ENCODE peak calls at places on chromosome 18, in six cellular contexts. One of them, this sample, is unnamed.

GRCh38 chr18:49561127-49561376 is 805 bp upstream of the LIPG start:
- DNase-seq in nephron progenitor cell: no peak
- DNase-seq in fibroblast of lung: peak; percentile 33
- DNase-seq in endothelial cell: no peak
- DNase-seq in AG04449: no peak
- DNase-seq in A549: no peak
- DNase-seq in this sample: no peak

GRCh38 chr18:73461780-73462059 is 593.9 kb upstream of the NETO1 start:
- DNase-seq in A549: no peak
- DNase-seq in AG04449: no peak
- DNase-seq in nephron progenitor cell: no peak
- DNase-seq in fibroblast of lung: peak; percentile 45
- DNase-seq in endothelial cell: no peak
- DNase-seq in this sample: no peak

GRCh38 chr18:27198036-27198435 is 12.9 kb upstream of the CHST9 start:
- DNase-seq in A549: no peak
- DNase-seq in AG04449: no peak
- DNase-seq in fibroblast of lung: no peak
- DNase-seq in endothelial cell: no peak
- DNase-seq in nephron progenitor cell: no peak
- DNase-seq in this sample: no peak

GRCh38 chr18:59660976-59661743 is 36.1 kb downstream of the CCBE1 start:
- DNase-seq in AG04449: peak; percentile 80
- DNase-seq in endothelial cell: no peak
- DNase-seq in nephron progenitor cell: no peak
- DNase-seq in A549: no peak
- DNase-seq in fibroblast of lung: peak; percentile 47
- DNase-seq in this sample: no peak

GRCh38 chr18:78979682-78980278 is at the start of gene SALL3:
- DNase-seq in A549: no peak
- DNase-seq in endothelial cell: no peak
- DNase-seq in nephron progenitor cell: peak; percentile 73
- DNase-seq in fibroblast of lung: peak; percentile 60
- DNase-seq in AG04449: no peak
- DNase-seq in this sample: no peak

GRCh38 chr18:33201509-33201926 is 239.0 kb downstream of the CCDC178 start:
- DNase-seq in AG04449: no peak
- DNase-seq in A549: no peak
- DNase-seq in fibroblast of lung: peak; percentile 39
- DNase-seq in nephron progenitor cell: peak; percentile 41
- DNase-seq in endothelial cell: peak; percentile 56
- DNase-seq in this sample: no peak

GRCh38 chr18:28019425-28020108 is 157.4 kb downstream of the CDH2 start:
- DNase-seq in AG04449: no peak
- DNase-seq in fibroblast of lung: peak; percentile 68
- DNase-seq in A549: no peak
- DNase-seq in nephron progenitor cell: no peak
- DNase-seq in endothelial cell: no peak
- DNase-seq in this sample: no peak

GRCh38 chr18:79560861-79561210 is 118.8 kb upstream of the CTDP1 start:
- DNase-seq in AG04449: no peak
- DNase-seq in endothelial cell: no peak
- DNase-seq in fibroblast of lung: no peak
- DNase-seq in A549: no peak
- DNase-seq in nephron progenitor cell: no peak
- DNase-seq in this sample: no peak

GRCh38 chr18:70044626-70045025 is 97.0 kb upstream of the CD226 start:
- DNase-seq in nephron progenitor cell: no peak
- DNase-seq in A549: peak; percentile 55
- DNase-seq in fibroblast of lung: peak; percentile 99
- DNase-seq in endothelial cell: no peak
- DNase-seq in AG04449: peak; percentile 96
- DNase-seq in this sample: no peak

GRCh38 chr18:54918060-54918459 is 41.2 kb downstream of the CCDC68 start:
- DNase-seq in nephron progenitor cell: no peak
- DNase-seq in AG04449: no peak
- DNase-seq in fibroblast of lung: no peak
- DNase-seq in A549: no peak
- DNase-seq in endothelial cell: no peak
- DNase-seq in this sample: no peak

GRCh38 chr18:6022089-6022444 is 126.7 kb upstream of the TMEM200C start:
- DNase-seq in A549: no peak
- DNase-seq in endothelial cell: no peak
- DNase-seq in nephron progenitor cell: no peak
- DNase-seq in fibroblast of lung: peak; percentile 77
- DNase-seq in AG04449: no peak
- DNase-seq in this sample: no peak

GRCh38 chr18:24968233-24968775 is 383.7 kb downstream of the ZNF521 start:
- DNase-seq in endothelial cell: no peak
- DNase-seq in AG04449: peak; percentile 37
- DNase-seq in nephron progenitor cell: no peak
- DNase-seq in fibroblast of lung: peak; percentile 18
- DNase-seq in A549: no peak
- DNase-seq in this sample: no peak

GRCh38 chr18:10476430-10476829 is 22.0 kb downstream of the APCDD1 start:
- DNase-seq in fibroblast of lung: peak; percentile 83
- DNase-seq in endothelial cell: no peak
- DNase-seq in nephron progenitor cell: no peak
- DNase-seq in AG04449: peak; percentile 59
- DNase-seq in A549: no peak
- DNase-seq in this sample: no peak

GRCh38 chr18:11980148-11980554 is 1.2 kb upstream of the IMPA2 start:
- DNase-seq in nephron progenitor cell: no peak
- DNase-seq in fibroblast of lung: no peak
- DNase-seq in A549: peak; percentile 20
- DNase-seq in endothelial cell: no peak
- DNase-seq in AG04449: no peak
- DNase-seq in this sample: no peak

GRCh38 chr18:47260924-47261701 is 9.7 kb upstream of the SKOR2 start:
- DNase-seq in AG04449: no peak
- DNase-seq in A549: no peak
- DNase-seq in fibroblast of lung: no peak
- DNase-seq in endothelial cell: peak; percentile 53
- DNase-seq in nephron progenitor cell: peak; percentile 28
- DNase-seq in this sample: no peak
- TF ChIP-seq CTCF in AG04449: no peak
- TF ChIP-seq CTCF in A549: no peak
- TF ChIP-seq CTCF in fibroblast of lung: no peak
- TF ChIP-seq CTCF in endothelial cell: peak; percentile 28
- TF ChIP-seq CTCF in nephron progenitor cell: peak; percentile 16
- TF ChIP-seq CTCF in this sample: no peak

GRCh38 chr18:51559902-51560287 is 362.4 kb upstream of the MEX3C start:
- DNase-seq in fibroblast of lung: no peak
- DNase-seq in nephron progenitor cell: no peak
- DNase-seq in A549: no peak
- DNase-seq in endothelial cell: no peak
- DNase-seq in AG04449: no peak
- DNase-seq in this sample: no peak
- TF ChIP-seq CTCF in fibroblast of lung: no peak
- TF ChIP-seq CTCF in nephron progenitor cell: no peak
- TF ChIP-seq CTCF in A549: peak; percentile 14
- TF ChIP-seq CTCF in endothelial cell: no peak
- TF ChIP-seq CTCF in AG04449: no peak
- TF ChIP-seq CTCF in this sample: no peak

GRCh38 chr18:47658498-47658897 is 272.0 kb downstream of the SMAD2 start:
- DNase-seq in nephron progenitor cell: no peak
- DNase-seq in A549: no peak
- DNase-seq in fibroblast of lung: no peak
- DNase-seq in endothelial cell: no peak
- DNase-seq in AG04449: no peak
- DNase-seq in this sample: no peak
- TF ChIP-seq CTCF in nephron progenitor cell: no peak
- TF ChIP-seq CTCF in A549: no peak
- TF ChIP-seq CTCF in fibroblast of lung: no peak
- TF ChIP-seq CTCF in endothelial cell: no peak
- TF ChIP-seq CTCF in AG04449: no peak
- TF ChIP-seq CTCF in this sample: no peak

DNA sequence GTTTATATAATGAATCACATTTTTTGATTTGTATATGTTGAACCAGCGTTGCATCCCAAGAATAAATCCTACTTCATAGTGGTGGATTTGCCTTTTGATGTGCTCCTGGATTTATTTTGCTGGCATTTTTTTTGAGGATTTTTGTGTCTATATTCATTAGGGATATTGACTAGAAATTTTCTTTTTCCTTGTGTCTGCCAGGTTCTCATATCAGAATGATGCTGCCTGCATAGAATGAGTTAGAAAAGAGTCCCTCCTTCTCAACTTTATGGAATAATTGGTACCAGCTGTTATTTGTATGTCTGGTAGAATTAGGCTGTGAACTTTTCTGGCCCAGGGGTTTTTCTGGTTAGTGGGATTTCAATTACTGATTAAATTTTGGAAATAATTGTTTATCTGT is 457.4 kb upstream of the DSEL start:
- DNase-seq in fibroblast of lung: no peak
- DNase-seq in AG04449: no peak
- DNase-seq in nephron progenitor cell: no peak
- DNase-seq in A549: no peak
- DNase-seq in endothelial cell: no peak
- DNase-seq in this sample: no peak
- TF ChIP-seq CTCF in fibroblast of lung: no peak
- TF ChIP-seq CTCF in AG04449: no peak
- TF ChIP-seq CTCF in nephron progenitor cell: no peak
- TF ChIP-seq CTCF in A549: no peak
- TF ChIP-seq CTCF in endothelial cell: no peak
- TF ChIP-seq CTCF in this sample: no peak

DNA sequence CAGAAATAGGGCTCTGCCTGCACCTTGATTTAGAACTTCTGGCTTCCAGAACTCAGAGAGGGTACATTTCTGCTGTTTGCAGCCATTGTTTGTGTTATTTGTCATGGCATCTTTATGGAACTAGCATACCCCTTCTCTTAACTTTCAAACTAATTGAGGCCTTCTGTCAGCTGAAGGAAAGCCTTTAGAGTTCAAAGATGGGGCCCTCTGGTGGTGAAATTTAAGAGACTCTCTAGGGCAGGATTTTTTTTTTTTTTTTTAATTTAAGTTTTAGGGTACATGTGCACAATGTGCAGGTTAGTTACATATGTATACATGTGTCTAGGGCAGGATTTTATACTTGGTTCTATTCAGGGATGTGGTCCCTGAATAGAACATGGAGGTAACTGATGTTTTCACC is 260.6 kb upstream of the LINC00305 start:
- DNase-seq in endothelial cell: peak; percentile 25
- DNase-seq in A549: no peak
- DNase-seq in AG04449: no peak
- DNase-seq in fibroblast of lung: no peak
- DNase-seq in nephron progenitor cell: peak; percentile 4
- DNase-seq in this sample: no peak
- TF ChIP-seq CTCF in endothelial cell: peak; percentile 62
- TF ChIP-seq CTCF in A549: no peak
- TF ChIP-seq CTCF in AG04449: no peak
- TF ChIP-seq CTCF in fibroblast of lung: no peak
- TF ChIP-seq CTCF in nephron progenitor cell: peak; percentile 52
- TF ChIP-seq CTCF in this sample: no peak

GRCh38 chr18:36583155-36583745 is 245.6 kb downstream of the TPGS2 start:
- DNase-seq in AG04449: no peak
- DNase-seq in endothelial cell: peak; percentile 24
- DNase-seq in fibroblast of lung: no peak
- DNase-seq in A549: no peak
- DNase-seq in nephron progenitor cell: peak; percentile 11
- DNase-seq in this sample: no peak
- TF ChIP-seq CTCF in AG04449: no peak
- TF ChIP-seq CTCF in endothelial cell: no peak
- TF ChIP-seq CTCF in fibroblast of lung: no peak
- TF ChIP-seq CTCF in A549: no peak
- TF ChIP-seq CTCF in nephron progenitor cell: no peak
- TF ChIP-seq CTCF in this sample: no peak